ENCODE peak calls at places on chromosome X, in five cellular contexts. B is NCI-H2171 treated with DMSO at 0.1 percent for 48 hours, E is T-helper 17 cell, I is NCI-H774, U is amygdala. X is an unnamed sample.

GRCh38 chrX:102832661-102833060 is 104.4 kb upstream of the RAB40AL start:
- DNase-seq in B (peak), E (no peak), I (no peak), U (peak), X (no peak)

GRCh38 chrX:101749436-101749835 is 89.8 kb upstream of the ARMCX2 start:
- DNase-seq in B (no peak), E (no peak), I (no peak), U (no peak), X (no peak)

GRCh38 chrX:34146906-34147305 is 14.8 kb upstream of the FAM47A start:
- DNase-seq in B (no peak), E (no peak), I (no peak), U (no peak), X (no peak)

GRCh38 chrX:141945415-141945814 is 41.7 kb downstream of the MAGEC1 start:
- DNase-seq in B (no peak), E (no peak), I (no peak), U (no peak), X (no peak)

GRCh38 chrX:114162068-114162735 is 421.7 kb upstream of the HTR2C start:
- DNase-seq in B (no peak), E (no peak), I (no peak), U (no peak), X (no peak)

GRCh38 chrX:96685205-96686099 is 810 bp downstream of the DIAPH2 start:
- DNase-seq in B (peak), E (peak), I (no peak), U (peak), X (peak)

GRCh38 chrX:40073439-40074054 is 24.2 kb downstream of the BCOR start:
- DNase-seq in B (no peak), E (no peak), I (no peak), U (no peak), X (no peak)

GRCh38 chrX:16695079-16695676 is 17.3 kb downstream of the CTPS2 start:
- DNase-seq in B (peak), E (peak), I (peak), U (peak), X (peak)

GRCh38 chrX:38108364-38108763 is 102.0 kb downstream of the SYTL5 start:
- DNase-seq in B (no peak), E (no peak), I (no peak), U (no peak), X (no peak)

GRCh38 chrX:114050075-114050796 is 533.6 kb upstream of the HTR2C start:
- DNase-seq in B (no peak), E (no peak), I (no peak), U (no peak), X (no peak)

GRCh38 chrX:63784902-63785692 is at the start of gene ARHGEF9:
- DNase-seq in B (no peak), E (no peak), I (no peak), U (peak), X (no peak)

GRCh38 chrX:13380230-13380629 is 60.4 kb upstream of the ATXN3L start:
- DNase-seq in B (no peak), E (no peak), I (no peak), U (no peak), X (no peak)

GRCh38 chrX:99703467-99703866 is 706.6 kb downstream of the PCDH19 start:
- DNase-seq in B (no peak), E (no peak), I (no peak), U (no peak), X (no peak)

GRCh38 chrX:48045410-48046311 is 25.8 kb downstream of the ZNF630 start:
- DNase-seq in B (no peak), E (no peak), I (no peak), U (no peak), X (peak)

GRCh38 chrX:67408423-67409079 is 135.3 kb upstream of the AR start:
- DNase-seq in B (no peak), E (no peak), I (no peak), U (no peak), X (no peak)

GRCh38 chrX:85084770-85085393 is 81.2 kb downstream of the APOOL start:
- DNase-seq in B (peak), E (no peak), I (no peak), U (no peak), X (no peak)

GRCh38 chrX:11397680-11398079 is 104.5 kb downstream of the AMELX start:
- DNase-seq in B (no peak), E (no peak), I (no peak), U (no peak), X (no peak)

GRCh38 chrX:13473666-13474516 is 95.5 kb upstream of the EGFL6 start:
- DNase-seq in B (no peak), E (no peak), I (no peak), U (peak), X (no peak)

GRCh38 chrX:141469469-141469868 is 115.1 kb downstream of the SPANXA1 start:
- DNase-seq in B (no peak), E (no peak), I (no peak), U (no peak), X (no peak)

GRCh38 chrX:97050413-97050812 is 166.7 kb downstream of the RPA4 start:
- DNase-seq in B (no peak), E (no peak), I (no peak), U (no peak), X (no peak)

GRCh38 chrX:1313788-1314187 is 22.8 kb upstream of the IL3RA start:
- DNase-seq in B (no peak), E (no peak), I (no peak), U (no peak), X (no peak)

GRCh38 chrX:120301960-120302359 is 9.3 kb downstream of the TMEM255A start:
- DNase-seq in B (no peak), E (no peak), I (no peak), U (no peak), X (no peak)